ENCODE peak calls at places on chromosomes 12 and 14, in five cellular contexts. P is heart left ventricle, K is fibroblast of mammary gland, I is astrocyte of the cerebellum, L is astrocyte of the spinal cord. V is an unnamed sample.

GRCh38 chr12:52212701-52213540 is 20.1 kb upstream of the KRT7 start:
- DNase-seq in P (no peak), K (no peak), I (no peak), L (no peak), V (no peak)

GRCh38 chr12:125256537-125256936 is 191.3 kb downstream of the AACS start:
- DNase-seq in P (no peak), K (no peak), I (no peak), L (no peak), V (no peak)

GRCh38 chr12:46357438-46358324 is 14.9 kb downstream of the SLC38A2 start:
- DNase-seq in P (no peak), K (peak), I (no peak), L (peak), V (peak)

GRCh38 chr14:81366884-81367283 is 33.2 kb downstream of the STON2 start:
- DNase-seq in P (no peak), K (no peak), I (no peak), L (no peak), V (no peak)

GRCh38 chr14:105013150-105013787 is 7.6 kb downstream of the CDCA4 start:
- DNase-seq in P (peak), K (no peak), I (no peak), L (no peak), V (no peak)

GRCh38 chr12:61009167-61009566 is 1251.0 kb upstream of the USP15 start:
- DNase-seq in P (no peak), K (no peak), I (no peak), L (no peak), V (no peak)

GRCh38 chr12:25495336-25496097 is 57.6 kb downstream of the LMNTD1 start:
- DNase-seq in P (no peak), K (peak), I (peak), L (peak), V (peak)

GRCh38 chr12:92503977-92504966 is 198.5 kb upstream of the PLEKHG7 start:
- DNase-seq in P (peak), K (no peak), I (no peak), L (no peak), V (no peak)

GRCh38 chr12:6212086-6212485 is 11.9 kb downstream of the CD9 start:
- DNase-seq in P (no peak), K (no peak), I (no peak), L (no peak), V (no peak)

GRCh38 chr14:54730156-54730961 is 163.4 kb downstream of the SAMD4A start:
- DNase-seq in P (no peak), K (peak), I (peak), L (peak), V (peak)

GRCh38 chr14:104731249-104731924 is 7.4 kb downstream of the ADSS1 start:
- DNase-seq in P (no peak), K (no peak), I (no peak), L (no peak), V (no peak)

GRCh38 chr12:48783432-48783831 is 5.5 kb downstream of the ADCY6 start:
- DNase-seq in P (no peak), K (no peak), I (no peak), L (no peak), V (no peak)

GRCh38 chr12:6336859-6337744 is 4.8 kb downstream of the TNFRSF1A start:
- DNase-seq in P (peak), K (no peak), I (no peak), L (no peak), V (peak)

GRCh38 chr14:105944632-105945610 is 418.5 kb downstream of the TMEM121 start:
- DNase-seq in P (no peak), K (peak), I (no peak), L (no peak), V (peak)

GRCh38 chr14:26398616-26399015 is 199.2 kb downstream of the NOVA1 start:
- DNase-seq in P (no peak), K (no peak), I (peak), L (no peak), V (peak)

DNA sequence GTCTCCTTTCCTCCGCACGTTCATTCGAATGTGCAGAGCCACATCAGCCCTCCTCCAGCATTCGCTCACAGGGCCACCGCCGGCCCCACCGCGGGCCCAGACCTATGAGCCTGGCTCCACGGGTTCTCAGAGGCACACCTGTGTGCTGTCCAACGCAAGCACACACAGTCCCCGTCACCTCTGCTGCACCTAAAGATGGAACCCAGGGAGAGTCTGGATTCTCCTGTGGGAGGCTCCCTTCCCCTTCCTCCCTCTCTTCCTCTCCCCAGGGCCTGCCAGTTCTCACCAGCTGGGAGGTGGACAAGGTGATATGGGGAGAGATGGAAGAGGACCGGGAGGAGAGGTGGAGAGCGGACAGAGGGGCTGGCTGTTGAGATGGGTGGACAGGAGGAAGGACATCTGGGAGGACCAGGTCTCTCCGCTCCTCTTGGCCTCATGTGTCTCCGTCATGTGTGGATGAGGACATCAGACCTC is 4.9 kb upstream of the AQP6 start:
- DNase-seq in P (no peak), K (no peak), I (no peak), L (no peak), V (no peak)
- H3K4me3 ChIP-seq in P (peak), K (peak), I (peak), L (peak), V (peak)

GRCh38 chr12:100399095-100399494 is 42.2 kb downstream of the SLC17A8 start:
- DNase-seq in P (no peak), K (no peak), I (no peak), L (no peak), V (no peak)

GRCh38 chr12:100401660-100402059 is 44.8 kb downstream of the SLC17A8 start:
- DNase-seq in P (no peak), K (peak), I (peak), L (peak), V (peak)

GRCh38 chr12:100403446-100403845 is 46.6 kb downstream of the SLC17A8 start:
- DNase-seq in P (no peak), K (peak), I (no peak), L (no peak), V (peak)

DNA sequence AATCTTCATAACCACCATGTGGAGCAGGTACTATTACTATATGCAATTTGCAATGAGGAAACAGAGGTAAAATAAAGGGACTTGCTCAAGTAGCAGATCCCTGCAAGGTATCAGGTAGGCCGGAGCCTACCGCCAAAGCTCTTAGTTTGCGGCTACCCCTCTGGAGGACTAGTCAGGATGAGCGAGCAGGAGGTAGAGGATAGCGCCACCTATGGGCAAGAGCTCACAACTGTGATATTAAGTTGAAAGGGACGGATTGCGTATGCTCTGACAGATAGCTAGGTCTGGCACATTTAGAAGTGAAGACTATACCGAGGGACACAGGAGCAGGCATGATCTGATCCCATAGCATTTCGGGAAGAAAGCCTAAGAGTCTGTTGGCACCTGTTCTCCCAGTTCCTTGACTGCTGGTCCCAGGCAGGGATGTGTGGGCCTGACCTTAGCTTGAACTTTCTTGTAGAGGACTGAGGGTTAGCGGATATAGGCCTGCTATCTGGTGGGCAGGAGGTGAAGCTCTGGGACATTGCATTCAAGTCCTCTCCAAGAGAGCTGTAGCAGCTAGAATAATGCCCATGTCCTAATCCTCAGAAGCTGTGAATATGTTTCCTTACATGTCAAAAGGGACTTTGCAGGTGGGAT is 48.0 kb downstream of the SLC17A8 start:
- DNase-seq in P (no peak), K (peak), I (no peak), L (peak), V (peak)
- TF ChIP-seq CTCF in P (peak), K (peak), I (peak), L (peak), V (peak)

DNA sequence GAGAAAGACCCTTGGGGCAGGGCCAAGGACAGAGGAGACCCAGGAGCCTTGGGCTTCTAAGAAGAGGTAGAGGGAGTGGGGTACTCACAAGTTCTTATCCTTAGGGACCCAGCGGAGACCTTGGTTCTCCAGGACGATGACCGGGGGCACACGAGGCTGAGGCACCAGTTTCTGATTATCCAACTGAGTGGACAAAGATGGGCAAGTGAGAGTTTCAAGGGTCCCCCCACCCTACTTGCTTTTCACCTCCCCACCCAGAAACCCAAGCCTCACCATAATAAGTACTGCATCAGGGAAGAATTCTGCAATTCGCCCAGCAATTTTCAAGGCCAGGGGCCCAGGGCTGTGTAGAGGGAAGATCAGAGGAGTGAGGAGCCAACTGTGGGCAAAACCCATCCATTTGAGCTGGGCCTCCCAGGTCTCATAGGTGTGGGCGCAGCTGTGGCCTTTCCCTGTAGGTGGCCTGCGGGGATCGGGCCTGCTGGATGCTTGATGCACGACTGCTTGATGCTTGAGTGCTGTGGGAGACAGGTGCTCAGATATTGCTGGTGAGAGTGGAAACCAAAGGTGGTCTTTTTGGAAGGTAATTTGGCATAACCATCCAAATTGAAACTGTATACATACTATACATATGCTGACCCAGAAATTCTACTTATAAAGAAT is 2.0 kb downstream of the EMC9 start:
- DNase-seq in P (no peak), K (no peak), I (no peak), L (no peak), V (no peak)
- H3K4me3 ChIP-seq in P (no peak), K (no peak), I (no peak), L (peak), V (no peak)

DNA sequence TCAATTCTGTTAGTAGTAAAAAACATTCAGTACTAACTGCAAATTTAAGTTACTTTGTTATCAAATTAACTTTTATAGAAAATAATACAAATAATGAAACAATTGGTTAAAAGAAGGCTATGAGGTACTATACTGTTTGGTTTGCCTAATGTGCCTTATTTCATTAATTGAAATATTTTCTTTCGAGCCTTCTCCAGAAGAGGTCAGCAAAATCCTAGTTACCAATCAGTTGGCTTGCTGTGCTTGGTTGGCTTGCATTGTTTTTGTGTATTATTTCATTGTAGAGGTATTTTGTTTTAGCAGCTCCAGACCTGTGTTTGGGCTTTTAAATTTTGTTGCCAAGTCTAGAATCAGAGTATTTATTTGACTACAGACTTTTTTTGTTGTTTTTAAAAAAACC is 68.5 kb downstream of the AEBP2 start:
- DNase-seq in P (no peak), K (peak), I (peak), L (no peak), V (peak)
- TF ChIP-seq CTCF in P (peak), K (peak), I (peak), L (no peak), V (peak)

GRCh38 chr14:50534998-50535397 is 2.6 kb upstream of the MAP4K5 start:
- DNase-seq in P (no peak), K (no peak), I (no peak), L (no peak), V (no peak)

GRCh38 chr14:50533806-50534205 is 1.4 kb upstream of the MAP4K5 start:
- DNase-seq in P (no peak), K (no peak), I (no peak), L (peak), V (no peak)

GRCh38 chr14:50532502-50533313 is at the start of gene MAP4K5:
- DNase-seq in P (peak), K (peak), I (peak), L (peak), V (peak)

GRCh38 chr14:50531595-50532501 is 521 bp downstream of the MAP4K5 start:
- DNase-seq in P (peak), K (peak), I (no peak), L (peak), V (peak)

GRCh38 chr14:50533314-50533705 is 941 bp upstream of the MAP4K5 start:
- DNase-seq in P (no peak), K (no peak), I (no peak), L (no peak), V (no peak)
- H3K4me3 ChIP-seq in P (peak), K (no peak), I (no peak), L (no peak), V (no peak)

GRCh38 chr12:76639646-76640045 is 80.1 kb upstream of the OSBPL8 start:
- DNase-seq in P (no peak), K (no peak), I (no peak), L (no peak), V (no peak)
- TF ChIP-seq CTCF in P (no peak), K (no peak), I (no peak), L (no peak), V (no peak)

DNA sequence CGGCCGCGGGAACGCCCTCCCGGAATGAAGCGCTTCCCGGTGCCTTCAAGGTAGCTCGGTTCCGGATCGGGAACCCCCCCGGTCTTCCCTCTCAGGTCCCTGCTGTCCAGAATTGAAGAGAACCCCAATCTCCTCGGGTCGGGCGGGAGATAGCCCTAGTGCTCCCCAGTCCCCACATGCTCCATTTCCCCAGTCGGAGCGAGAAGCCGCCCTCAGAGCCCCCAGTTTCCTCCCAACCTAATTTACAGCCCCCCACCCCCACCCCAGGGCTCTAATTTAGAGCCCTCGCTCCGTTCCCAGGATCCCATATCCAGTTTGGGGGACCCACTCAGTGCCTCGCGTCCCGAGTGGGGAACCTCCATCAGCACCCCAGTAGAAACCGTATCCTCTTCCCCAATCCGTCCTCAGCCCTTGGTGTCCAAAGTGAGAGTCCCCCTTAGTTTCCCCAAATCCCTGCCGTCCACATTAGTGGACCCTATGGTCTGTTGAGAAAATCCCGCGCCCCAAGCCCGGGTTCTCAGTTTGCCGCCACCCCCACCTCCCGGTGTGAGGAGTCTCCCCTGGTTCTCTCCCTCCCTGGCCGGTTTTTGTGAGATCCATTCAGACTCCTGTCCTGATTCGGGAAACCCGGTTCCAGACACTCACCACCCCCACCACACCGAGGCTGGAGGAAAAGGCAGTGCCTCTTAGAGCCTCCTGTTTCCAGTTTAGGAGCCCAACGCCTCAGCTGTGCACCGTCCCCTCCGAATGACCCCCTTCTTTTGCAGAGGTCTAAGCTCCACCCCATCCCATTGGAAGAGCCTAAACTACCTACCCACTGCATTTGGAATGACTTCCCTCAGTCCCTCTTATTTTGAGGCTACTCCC is 745 bp upstream of the MSI1 start:
- DNase-seq in P (no peak), K (no peak), I (no peak), L (no peak), V (no peak)
- H3K4me3 ChIP-seq in P (peak), K (no peak), I (peak), L (peak), V (peak)

GRCh38 chr12:1922985-1923384 is 4.5 kb upstream of the CACNA2D4 start:
- DNase-seq in P (no peak), K (no peak), I (no peak), L (no peak), V (no peak)

GRCh38 chr12:1920971-1921370 is 2.5 kb upstream of the CACNA2D4 start:
- DNase-seq in P (no peak), K (no peak), I (no peak), L (no peak), V (no peak)

GRCh38 chr12:1920436-1920835 is 2.0 kb upstream of the CACNA2D4 start:
- DNase-seq in P (no peak), K (no peak), I (no peak), L (no peak), V (no peak)

GRCh38 chr12:1919763-1920162 is 1.3 kb upstream of the CACNA2D4 start:
- DNase-seq in P (no peak), K (no peak), I (no peak), L (no peak), V (no peak)

GRCh38 chr12:1922075-1922709 is 3.7 kb upstream of the CACNA2D4 start:
- DNase-seq in P (no peak), K (no peak), I (no peak), L (no peak), V (no peak)
- TF ChIP-seq CTCF in P (no peak), K (no peak), I (no peak), L (no peak), V (no peak)